ENCODE peak calls at places on chromosomes 12 and 14, in five cellular contexts. K, U, D, O and A are unnamed samples.

GRCh38 chr12:87332987-87333761 is 696.0 kb downstream of the C12orf50 start:
- DNase-seq in K (no peak), U (no peak), D (no peak), O (no peak), A (no peak)

GRCh38 chr12:15118946-15119345 is 102.3 kb downstream of the RERG start:
- DNase-seq in K (no peak), U (no peak), D (no peak), O (no peak), A (no peak)

GRCh38 chr12:50647479-50647878 is 116.4 kb upstream of the ATF1 start:
- DNase-seq in K (peak), U (no peak), D (no peak), O (no peak), A (no peak)

GRCh38 chr12:110245278-110245868 is 35.7 kb upstream of the ATP2A2 start:
- DNase-seq in K (no peak), U (peak), D (peak), O (no peak), A (peak)

GRCh38 chr12:50314629-50315312 is 31.5 kb upstream of the LIMA1 start:
- DNase-seq in K (peak), U (no peak), D (no peak), O (peak), A (peak)

GRCh38 chr14:102726191-102726949 is 50.9 kb upstream of the TRAF3 start:
- DNase-seq in K (no peak), U (no peak), D (no peak), O (no peak), A (no peak)

GRCh38 chr14:74551903-74552371 is 58.4 kb downstream of the ISCA2 start:
- DNase-seq in K (no peak), U (no peak), D (peak), O (no peak), A (peak)

GRCh38 chr14:101730626-101731186 is 30.8 kb upstream of the PPP2R5C start:
- DNase-seq in K (no peak), U (no peak), D (no peak), O (no peak), A (peak)

GRCh38 chr12:67758119-67758873 is 109.8 kb downstream of the DYRK2 start:
- DNase-seq in K (no peak), U (no peak), D (no peak), O (no peak), A (no peak)

GRCh38 chr12:2236501-2237294 is 183.9 kb downstream of the CACNA1C start:
- DNase-seq in K (no peak), U (no peak), D (no peak), O (no peak), A (no peak)

GRCh38 chr14:42079911-42080310 is 473.2 kb downstream of the LRFN5 start:
- DNase-seq in K (no peak), U (no peak), D (no peak), O (no peak), A (no peak)

GRCh38 chr12:26032719-26033241 is 74.3 kb downstream of the RASSF8 start:
- DNase-seq in K (no peak), U (no peak), D (no peak), O (no peak), A (no peak)

GRCh38 chr12:49646871-49647270 is 23.5 kb downstream of the PRPF40B start:
- DNase-seq in K (no peak), U (no peak), D (no peak), O (no peak), A (no peak)

GRCh38 chr12:10211101-10211974 is 1.3 kb upstream of the GABARAPL1 start:
- DNase-seq in K (no peak), U (no peak), D (no peak), O (no peak), A (no peak)

GRCh38 chr12:15227004-15227679 is 5.9 kb upstream of the RERG start:
- DNase-seq in K (peak), U (no peak), D (peak), O (no peak), A (peak)

GRCh38 chr12:65524666-65525065 is 246.2 kb downstream of the MSRB3 start:
- DNase-seq in K (no peak), U (no peak), D (no peak), O (peak), A (no peak)

GRCh38 chr14:66379116-66379515 is 107.1 kb upstream of the CCDC196 start:
- DNase-seq in K (no peak), U (no peak), D (peak), O (no peak), A (no peak)

GRCh38 chr12:49369723-49370145 is 2.5 kb downstream of the SPATS2 start:
- DNase-seq in K (peak), U (no peak), D (peak), O (no peak), A (peak)

GRCh38 chr14:106044949-106045596 is 518.7 kb downstream of the TMEM121 start:
- DNase-seq in K (no peak), U (peak), D (no peak), O (no peak), A (peak)

GRCh38 chr12:111825509-111825908 is 16.5 kb upstream of the MAPKAPK5 start:
- DNase-seq in K (no peak), U (no peak), D (no peak), O (no peak), A (no peak)

GRCh38 chr14:49546766-49547165 is 39.4 kb downstream of the RPS29 start:
- DNase-seq in K (no peak), U (no peak), D (no peak), O (no peak), A (no peak)

GRCh38 chr14:102591372-102591943 is 991 bp upstream of the RCOR1 start:
- DNase-seq in K (peak), U (peak), D (peak), O (no peak), A (peak)

GRCh38 chr14:79627058-79627457 is 584.2 kb downstream of the DIO2 start:
- DNase-seq in K (no peak), U (no peak), D (no peak), O (no peak), A (no peak)

GRCh38 chr12:105225505-105225904 is 10.5 kb downstream of the APPL2 start:
- DNase-seq in K (no peak), U (no peak), D (no peak), O (no peak), A (no peak)

GRCh38 chr12:24054411-24054810 is 104.9 kb upstream of the SOX5 start:
- DNase-seq in K (no peak), U (no peak), D (no peak), O (no peak), A (no peak)

GRCh38 chr14:99312106-99312505 is 40.1 kb upstream of the BCL11B start:
- DNase-seq in K (no peak), U (no peak), D (no peak), O (no peak), A (no peak)